ENCODE peak calls at places on chromosomes 1 and 21, in ten cellular contexts. U is Peyer's patch, P is astrocyte of the cerebellum, R is brain microvascular endothelial cell, Q is heart left ventricle, X is BE2C, W is RWPE1, H is left ventricle myocardium inferior, D is breast epithelium, O is neural crest cell. L is an unnamed sample.

GRCh38 chr1:235244969-235245592 is 82.9 kb downstream of the ARID4B start:
- DNase-seq in U (no peak), Q (no peak), P (no peak), R (no peak), O (no peak), W (no peak), H (no peak), X (no peak), D (no peak), L (no peak)

GRCh38 chr1:26031196-26031902 is 9.8 kb downstream of the EXTL1 start:
- DNase-seq in Q (no peak), H (no peak), D (no peak), R (no peak), P (no peak), W (no peak), U (no peak), O (no peak), X (no peak), L (no peak)

GRCh38 chr1:173470608-173471007 is 6.5 kb upstream of the PRDX6 start:
- DNase-seq in W (no peak), P (no peak), O (no peak), H (no peak), U (no peak), X (no peak), Q (no peak), D (no peak), R (no peak), L (no peak)

GRCh38 chr1:8409107-8409506 is 91.2 kb downstream of the SLC45A1 start:
- DNase-seq in O (no peak), H (no peak), X (no peak), W (no peak), R (peak; percentile 55), P (peak; percentile 53), U (no peak), D (no peak), Q (no peak), L (no peak)

GRCh38 chr1:56435434-56436337 is 143.7 kb downstream of the PLPP3 start:
- DNase-seq in U (no peak), X (no peak), W (no peak), O (peak; percentile 35), R (no peak), Q (no peak), H (no peak), D (no peak), P (no peak), L (no peak)

GRCh38 chr1:31760901-31761470 is 3.2 kb downstream of the ADGRB2 start:
- DNase-seq in U (peak; percentile 72), O (peak; percentile 62), X (peak; percentile 55), Q (peak; percentile 61), H (peak; percentile 51), W (peak; percentile 72), D (peak; percentile 55), P (no peak), R (peak; percentile 56), L (peak; percentile 87)

GRCh38 chr1:221880182-221880581 is 138.3 kb upstream of the DUSP10 start:
- DNase-seq in U (no peak), W (no peak), P (no peak), Q (no peak), D (no peak), H (no peak), O (no peak), R (no peak), X (no peak), L (no peak)

GRCh38 chr1:171583581-171584194 is 38.4 kb upstream of the MYOCOS start:
- DNase-seq in U (no peak), X (no peak), D (no peak), W (no peak), Q (no peak), P (no peak), R (no peak), O (no peak), H (no peak), L (no peak)

GRCh38 chr1:221858758-221859157 is 116.9 kb upstream of the DUSP10 start:
- DNase-seq in R (peak; percentile 70), P (no peak), Q (no peak), H (no peak), D (no peak), O (no peak), W (peak; percentile 74), U (no peak), X (no peak), L (no peak)

GRCh38 chr21:33024278-33025103 is 1.2 kb upstream of the OLIG2 start:
- DNase-seq in H (no peak), D (no peak), P (no peak), U (no peak), O (no peak), Q (no peak), R (no peak), W (no peak), X (no peak), L (peak; percentile 45)

GRCh38 chr21:33023574-33024277 is 2.0 kb upstream of the OLIG2 start:
- DNase-seq in D (no peak), O (no peak), H (no peak), U (no peak), Q (no peak), P (no peak), R (no peak), X (no peak), W (no peak), L (peak; percentile 57)

GRCh38 chr21:33026299-33026858 is 644 bp downstream of the OLIG2 start:
- DNase-seq in W (no peak), X (no peak), R (no peak), P (no peak), U (no peak), O (no peak), D (no peak), H (no peak), Q (no peak), L (no peak)

GRCh38 chr21:33025471-33026298 is at the start of gene OLIG2:
- DNase-seq in U (no peak), O (peak; percentile 75), W (no peak), R (no peak), P (no peak), D (no peak), H (no peak), Q (no peak), X (peak; percentile 79), L (no peak)

DNA sequence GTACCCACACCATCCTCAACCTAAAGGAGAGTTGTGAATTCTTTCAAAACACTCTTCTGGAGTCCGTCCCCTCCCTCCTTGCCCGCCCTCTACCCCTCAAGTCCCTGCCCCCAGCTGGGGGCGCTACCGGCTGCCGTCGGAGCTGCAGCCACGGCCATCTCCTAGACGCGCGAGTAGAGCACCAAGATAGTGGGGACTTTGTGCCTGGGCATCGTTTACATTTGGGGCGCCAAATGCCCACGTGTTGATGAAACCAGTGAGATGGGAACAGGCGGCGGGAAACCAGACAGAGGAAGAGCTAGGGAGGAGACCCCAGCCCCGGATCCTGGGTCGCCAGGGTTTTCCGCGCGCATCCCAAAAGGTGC is 647 bp upstream of the OLIG2 start:
- DNase-seq in U (no peak), H (no peak), X (no peak), Q (no peak), O (peak; percentile 52), R (no peak), D (no peak), P (no peak), W (no peak), L (no peak)
- TF ChIP-seq CTCF in U (no peak), H (no peak), X (peak; percentile 12), Q (no peak), O (peak; percentile 49), R (no peak), D (no peak), P (no peak), W (no peak), L (peak; percentile 24)

GRCh38 chr1:209207701-209208286 is 375.7 kb upstream of the CAMK1G start:
- DNase-seq in X (peak; percentile 89), O (peak; percentile 69), W (peak; percentile 66), R (peak; percentile 66), P (peak; percentile 53), H (peak; percentile 55), Q (peak; percentile 59), D (peak; percentile 53), U (no peak), L (no peak)
- TF ChIP-seq CTCF in X (peak; percentile 90), O (peak; percentile 89), W (peak; percentile 92), R (peak; percentile 89), P (peak; percentile 86), H (peak; percentile 82), Q (peak; percentile 58), D (peak; percentile 45), U (no peak), L (peak; percentile 32)

GRCh38 chr1:6207921-6208320 is 2.0 kb downstream of the RNF207 start:
- DNase-seq in W (no peak), U (no peak), Q (no peak), R (no peak), P (no peak), O (no peak), D (no peak), X (no peak), H (no peak), L (no peak)

GRCh38 chr1:6209661-6210605 is 4.0 kb downstream of the RNF207 start:
- DNase-seq in R (no peak), W (no peak), U (no peak), H (no peak), O (peak; percentile 30), Q (no peak), X (peak; percentile 42), P (no peak), D (no peak), L (no peak)

GRCh38 chr1:6208723-6209660 is 3.1 kb downstream of the RNF207 start:
- DNase-seq in W (no peak), U (no peak), Q (no peak), P (no peak), R (no peak), O (peak; percentile 53), X (peak; percentile 72), D (no peak), H (peak; percentile 56), L (no peak)

GRCh38 chr1:6207075-6207885 is 1.4 kb downstream of the RNF207 start:
- DNase-seq in W (no peak), U (no peak), H (no peak), R (no peak), X (no peak), Q (no peak), O (no peak), P (no peak), D (no peak), L (no peak)

GRCh38 chr1:6205849-6206845 is at the start of gene RNF207:
- DNase-seq in U (peak; percentile 26), W (peak; percentile 82), R (peak; percentile 54), X (no peak), D (no peak), O (peak; percentile 22), Q (peak; percentile 77), P (no peak), H (peak; percentile 75), L (no peak)
- TF ChIP-seq CTCF in U (no peak), W (no peak), R (no peak), X (no peak), D (no peak), O (no peak), Q (no peak), P (no peak), H (no peak), L (no peak)

DNA sequence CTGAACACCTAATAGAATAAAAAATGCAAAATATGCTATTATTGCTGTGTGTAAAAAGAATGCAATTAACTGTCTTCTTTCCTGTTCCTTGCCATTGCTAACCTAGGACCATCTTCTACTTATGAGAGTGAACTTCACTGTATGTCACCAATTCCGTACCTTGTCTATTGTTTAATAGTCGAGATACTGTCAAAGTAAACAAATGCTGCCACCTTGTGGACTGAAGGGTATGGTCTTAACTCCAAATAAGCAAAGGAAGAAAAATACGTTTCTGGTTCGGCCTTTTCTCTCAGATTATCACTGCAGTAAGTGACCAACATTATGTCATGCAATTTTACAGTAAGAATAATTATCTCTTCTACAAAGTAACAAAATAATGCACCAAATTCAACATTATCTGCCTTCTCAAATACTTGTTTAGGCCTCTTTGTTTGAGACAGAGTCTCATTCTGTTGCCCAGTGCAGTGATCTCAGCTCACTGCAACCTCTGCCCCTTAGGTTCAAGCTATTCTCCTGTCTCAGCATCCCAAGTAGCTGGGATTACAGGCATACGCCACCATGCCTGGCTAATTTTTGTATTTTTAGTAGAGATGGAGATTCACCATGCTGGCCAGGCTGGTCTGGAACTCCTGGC is 133.4 kb downstream of the COP1 start:
- DNase-seq in P (peak; percentile 68), X (peak; percentile 68), Q (peak; percentile 32), U (peak; percentile 30), H (no peak), D (no peak), R (peak; percentile 75), W (peak; percentile 44), O (peak; percentile 54), L (no peak)
- TF ChIP-seq CTCF in P (peak; percentile 60), X (peak; percentile 85), Q (peak; percentile 59), U (peak; percentile 43), H (peak; percentile 82), D (peak; percentile 66), R (peak; percentile 52), W (peak; percentile 68), O (peak; percentile 89), L (peak; percentile 75)